ENCODE peak calls at places on chromosomes 12 and 14, in six cellular contexts. S, T, J, X, U and G are unnamed samples.

GRCh38 chr12:6850796-6851152 is 312 bp downstream of the CDCA3 start:
- DNase-seq in U (no peak), X (no peak), S (no peak), T (no peak), J (no peak), G (no peak)

GRCh38 chr14:30518867-30519266 is 40.1 kb upstream of the G2E3 start:
- DNase-seq in U (no peak), X (no peak), S (no peak), T (no peak), J (no peak), G (no peak)

GRCh38 chr14:93114068-93114710 is 1.5 kb downstream of the ITPK1 start:
- DNase-seq in S (no peak), X (peak; percentile 15), U (no peak), J (no peak), T (no peak), G (no peak)

GRCh38 chr12:47903927-47904646 is 707 bp downstream of the VDR start:
- DNase-seq in T (peak; percentile 33), U (no peak), X (peak; percentile 24), J (peak; percentile 42), S (no peak), G (no peak)

GRCh38 chr12:128911861-128912260 is 58.6 kb downstream of the GLT1D1 start:
- DNase-seq in J (no peak), S (no peak), X (no peak), T (no peak), U (no peak), G (no peak)

GRCh38 chr12:86526060-86526595 is 269.9 kb upstream of the MGAT4C start:
- DNase-seq in X (no peak), S (no peak), T (no peak), J (no peak), U (no peak), G (no peak)

GRCh38 chr14:34536951-34537676 is 2.4 kb downstream of the EAPP start:
- DNase-seq in S (no peak), T (no peak), J (no peak), X (no peak), U (no peak), G (no peak)

GRCh38 chr12:79934309-79935020 is 432 bp downstream of the PPP1R12A start:
- DNase-seq in T (no peak), U (peak; percentile 80), X (peak; percentile 42), J (peak; percentile 15), S (peak; percentile 93), G (no peak)

GRCh38 chr12:107340920-107341319 is 247.6 kb upstream of the CRY1 start:
- DNase-seq in S (no peak), X (no peak), J (no peak), T (no peak), U (no peak), G (no peak)

GRCh38 chr12:8078400-8078799 is 3.7 kb upstream of the NECAP1 start:
- DNase-seq in S (no peak), J (peak; percentile 21), X (peak; percentile 80), U (no peak), T (no peak), G (no peak)

GRCh38 chr12:22046968-22047390 is 961 bp downstream of the CMAS start:
- DNase-seq in T (no peak), S (no peak), U (no peak), X (no peak), J (no peak), G (no peak)

GRCh38 chr14:102508410-102508773 is 1.2 kb downstream of the ANKRD9 start:
- DNase-seq in J (peak; percentile 60), T (peak; percentile 43), U (no peak), S (no peak), X (peak; percentile 35), G (no peak)

GRCh38 chr12:97131220-97131981 is 224.3 kb downstream of the NEDD1 start:
- DNase-seq in T (no peak), S (no peak), J (no peak), U (no peak), X (peak; percentile 6), G (no peak)

GRCh38 chr12:97132270-97132669 is 225.2 kb downstream of the NEDD1 start:
- DNase-seq in U (no peak), S (no peak), X (no peak), T (no peak), J (no peak), G (no peak)

GRCh38 chr12:97140355-97140754 is 233.3 kb downstream of the NEDD1 start:
- DNase-seq in U (no peak), X (no peak), J (no peak), S (no peak), T (no peak), G (no peak)

GRCh38 chr12:97134495-97134894 is 227.4 kb downstream of the NEDD1 start:
- DNase-seq in X (no peak), J (no peak), S (no peak), U (no peak), T (no peak), G (no peak)
- TF ChIP-seq CTCF in X (no peak), J (no peak), S (no peak), U (peak; percentile 62), T (no peak), G (no peak)

DNA sequence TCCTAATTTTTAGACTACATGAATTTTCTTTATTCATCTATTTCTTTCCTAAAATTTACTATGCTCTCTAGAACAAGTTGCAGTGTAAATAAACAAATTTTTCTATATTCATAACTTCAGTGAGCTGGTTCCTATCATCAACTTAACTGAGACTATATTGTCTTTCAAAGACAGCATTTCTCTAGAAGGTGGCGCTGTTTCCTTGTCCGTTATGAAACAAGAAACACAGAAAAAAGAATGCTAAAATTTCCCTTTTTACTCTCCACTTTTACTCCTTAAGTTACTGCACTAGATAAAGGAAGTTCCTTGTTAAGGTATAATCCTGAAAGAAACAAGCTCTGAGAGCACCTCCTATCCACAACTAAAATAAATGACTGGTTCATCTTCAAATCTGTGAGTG is 8.2 kb upstream of the CLEC2A start:
- DNase-seq in U (no peak), J (no peak), X (peak; percentile 10), S (no peak), T (no peak), G (no peak)
- TF ChIP-seq CTCF in U (no peak), J (peak; percentile 13), X (peak; percentile 60), S (no peak), T (no peak), G (peak; percentile 19)

DNA sequence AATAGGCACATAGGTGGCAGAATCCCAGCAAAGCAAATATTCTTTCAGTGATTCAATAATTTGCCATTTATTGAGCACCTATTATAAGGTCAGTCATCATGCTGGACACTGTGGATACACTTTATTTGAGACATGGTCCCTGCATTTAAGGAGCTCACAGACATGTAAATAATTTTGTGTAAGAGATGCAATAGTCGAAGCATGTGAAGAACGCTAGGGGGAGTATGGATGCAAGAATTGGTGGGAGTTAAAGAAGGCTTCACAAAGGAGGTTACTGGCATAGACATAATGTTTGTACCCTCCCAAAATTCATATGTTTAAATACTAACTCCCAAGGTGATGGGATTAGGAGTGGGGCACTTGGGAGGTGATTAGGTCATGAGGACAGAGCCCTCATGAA is 260.6 kb upstream of the GARIN6 start:
- DNase-seq in U (no peak), T (no peak), X (peak; percentile 71), S (no peak), J (peak; percentile 29), G (no peak)
- TF ChIP-seq CTCF in U (peak; percentile 74), T (no peak), X (peak; percentile 65), S (no peak), J (peak; percentile 52), G (peak; percentile 48)

GRCh38 chr14:78758333-78758732 is 588.2 kb downstream of the NRXN3 start:
- DNase-seq in S (no peak), T (no peak), X (peak; percentile 56), U (no peak), J (peak; percentile 8), G (no peak)
- TF ChIP-seq CTCF in S (no peak), T (peak; percentile 35), X (peak; percentile 54), U (peak; percentile 80), J (peak; percentile 19), G (peak; percentile 43)

GRCh38 chr12:100163416-100164152 is 20.9 kb upstream of the BLTP3B start:
- DNase-seq in T (peak; percentile 75), X (peak; percentile 82), J (peak; percentile 59), S (no peak), U (peak; percentile 77), G (peak; percentile 84)
- TF ChIP-seq CTCF in T (no peak), X (peak; percentile 17), J (no peak), S (peak; percentile 12), U (peak; percentile 45), G (no peak)

GRCh38 chr12:45762185-45763110 is 32.9 kb downstream of the ARID2 start:
- DNase-seq in X (peak; percentile 68), U (no peak), J (peak; percentile 16), T (no peak), S (no peak), G (no peak)
- TF ChIP-seq CTCF in X (peak; percentile 83), U (peak; percentile 70), J (peak; percentile 41), T (peak; percentile 32), S (peak; percentile 69), G (peak; percentile 72)

GRCh38 chr12:53268009-53268636 is at the start of gene ESPL1:
- DNase-seq in U (peak; percentile 84), S (peak; percentile 93), X (peak; percentile 89), J (peak; percentile 89), T (peak; percentile 59), G (peak; percentile 87)
- TF ChIP-seq CTCF in U (peak; percentile 74), S (peak; percentile 15), X (peak; percentile 47), J (no peak), T (no peak), G (peak; percentile 44)

DNA sequence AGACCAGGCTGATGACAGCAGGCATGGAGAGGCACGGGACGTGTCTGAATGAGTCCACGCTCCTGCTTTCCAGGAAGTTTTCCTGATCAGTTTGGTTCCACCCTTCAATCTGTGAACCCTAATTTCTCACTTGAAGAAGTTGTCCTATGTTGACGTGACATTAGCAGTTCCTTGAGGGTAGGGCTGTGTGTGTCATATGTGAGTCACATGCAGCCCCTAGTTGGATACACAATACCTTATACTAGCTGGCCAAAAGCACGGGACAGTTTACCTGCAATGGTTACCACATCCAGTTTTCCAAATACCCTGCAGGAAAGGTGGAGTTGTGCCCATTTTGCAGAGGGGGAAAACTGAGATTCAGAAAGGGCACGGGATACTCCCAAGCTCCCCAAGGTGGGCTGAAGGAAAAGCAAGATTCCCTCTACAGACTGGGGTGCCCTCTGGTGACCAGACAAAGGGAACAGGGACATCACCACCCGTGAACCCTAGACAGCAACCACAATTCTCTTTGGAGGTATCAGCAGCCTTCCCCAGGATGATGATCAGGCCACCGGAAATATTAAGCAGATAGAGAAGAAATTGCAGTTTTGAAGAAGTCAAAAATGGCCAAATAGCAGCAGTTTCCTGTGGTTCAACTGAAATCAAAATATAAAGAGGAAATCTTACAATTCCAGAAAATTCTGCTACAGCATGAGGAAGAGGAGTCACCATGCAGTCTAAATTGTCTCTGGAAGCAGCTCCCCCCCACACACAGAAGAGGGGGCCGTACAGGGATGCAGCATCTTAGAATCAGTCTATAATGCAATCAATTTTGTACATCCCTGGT is 194.4 kb downstream of the PHETA1 start:
- DNase-seq in T (no peak), J (peak; percentile 57), S (no peak), X (peak; percentile 43), U (no peak), G (no peak)
- TF ChIP-seq CTCF in T (no peak), J (peak; percentile 21), S (peak; percentile 31), X (peak; percentile 45), U (peak; percentile 32), G (no peak)